ENCODE peak calls at places on chromosome 9, in seven cellular contexts. T is adrenal gland; U is fibroblast of lung; O is CD8-positive, alpha-beta memory T cell; C is transverse colon; F is AG09309; S is AG10803. P is an unnamed sample.

GRCh38 chr9:122371851-122372250 is 1.0 kb downstream of the PTGS1 start:
- DNase-seq in T (no peak), U (no peak), O (no peak), C (no peak), F (no peak), S (no peak), P (no peak)

GRCh38 chr9:113154471-113154870 is 3.7 kb downstream of the SLC31A2 start:
- DNase-seq in T (peak), U (peak), O (no peak), C (no peak), F (peak), S (peak), P (peak)

GRCh38 chr9:8364021-8364782 is 564.6 kb upstream of the DMAC1 start:
- DNase-seq in T (no peak), U (no peak), O (no peak), C (no peak), F (no peak), S (no peak), P (no peak)

GRCh38 chr9:7760014-7760415 is 39.6 kb downstream of the DMAC1 start:
- DNase-seq in T (no peak), U (peak), O (no peak), C (no peak), F (no peak), S (peak), P (peak)

GRCh38 chr9:108017671-108018070 is 528.1 kb upstream of the KLF4 start:
- DNase-seq in T (no peak), U (no peak), O (no peak), C (no peak), F (no peak), S (no peak), P (no peak)

GRCh38 chr9:16542290-16542689 is 328.2 kb downstream of the BNC2 start:
- DNase-seq in T (no peak), U (no peak), O (no peak), C (no peak), F (no peak), S (no peak), P (no peak)

GRCh38 chr9:111349766-111350165 is 19.7 kb upstream of the OR2K2 start:
- DNase-seq in T (no peak), U (no peak), O (no peak), C (no peak), F (no peak), S (no peak), P (no peak)

GRCh38 chr9:86449246-86449645 is 95.0 kb upstream of the TUT7 start:
- DNase-seq in T (no peak), U (no peak), O (no peak), C (no peak), F (no peak), S (no peak), P (no peak)

GRCh38 chr9:75979362-75979761 is 88.9 kb downstream of the PCSK5 start:
- DNase-seq in T (no peak), U (no peak), O (no peak), C (no peak), F (no peak), S (peak), P (peak)

GRCh38 chr9:119961774-119962408 is 592.7 kb upstream of the BRINP1 start:
- DNase-seq in T (peak), U (peak), O (no peak), C (peak), F (no peak), S (no peak), P (peak)

GRCh38 chr9:101398335-101398929 is at the start of the genes MRPL50 and ZNF189:
- DNase-seq in T (peak), U (peak), O (peak), C (peak), F (peak), S (peak), P (peak)

GRCh38 chr9:97567894-97568202 is 65.3 kb downstream of the TSTD2 start:
- DNase-seq in T (no peak), U (no peak), O (no peak), C (no peak), F (no peak), S (no peak), P (no peak)

GRCh38 chr9:7266911-7267555 is 509.3 kb downstream of the KDM4C start:
- DNase-seq in T (peak), U (no peak), O (no peak), C (peak), F (no peak), S (no peak), P (no peak)

GRCh38 chr9:113955076-113955752 is 79.1 kb downstream of the ZNF618 start:
- DNase-seq in T (peak), U (peak), O (no peak), C (no peak), F (peak), S (peak), P (peak)

GRCh38 chr9:71115448-71115975 is 5.9 kb downstream of the TRPM3 start:
- DNase-seq in T (no peak), U (no peak), O (no peak), C (no peak), F (no peak), S (no peak), P (no peak)

GRCh38 chr9:32942755-32943460 is 58.5 kb downstream of the APTX start:
- DNase-seq in T (no peak), U (no peak), O (no peak), C (no peak), F (no peak), S (no peak), P (no peak)

GRCh38 chr9:126154869-126155268 is 171.8 kb upstream of the MVB12B start:
- DNase-seq in T (no peak), U (no peak), O (no peak), C (no peak), F (no peak), S (no peak), P (no peak)

GRCh38 chr9:25177858-25178257 is 500.4 kb downstream of the TUSC1 start:
- DNase-seq in T (no peak), U (no peak), O (no peak), C (no peak), F (no peak), S (no peak), P (no peak)

GRCh38 chr9:98256632-98257218 is 1.3 kb upstream of the TBC1D2 start:
- DNase-seq in T (peak), U (no peak), O (no peak), C (no peak), F (no peak), S (no peak), P (no peak)

GRCh38 chr9:7145361-7146069 is 387.7 kb downstream of the KDM4C start:
- DNase-seq in T (no peak), U (no peak), O (no peak), C (no peak), F (no peak), S (no peak), P (no peak)

GRCh38 chr9:120464857-120465421 is 115.0 kb downstream of the CDK5RAP2 start:
- DNase-seq in T (no peak), U (no peak), O (no peak), C (no peak), F (no peak), S (no peak), P (no peak)

GRCh38 chr9:96555567-96556386 is 63.9 kb downstream of the CDC14B start:
- DNase-seq in T (no peak), U (peak), O (no peak), C (no peak), F (no peak), S (peak), P (peak)

GRCh38 chr9:104810421-104811339 is 46.8 kb downstream of the NIPSNAP3B start:
- DNase-seq in T (peak), U (peak), O (no peak), C (peak), F (no peak), S (peak), P (no peak)

GRCh38 chr9:110919609-110920008 is 118.7 kb downstream of the LPAR1 start:
- DNase-seq in T (no peak), U (peak), O (no peak), C (no peak), F (peak), S (peak), P (peak)

GRCh38 chr9:88007291-88007650 is 32.9 kb upstream of the CDK20 start:
- DNase-seq in T (no peak), U (no peak), O (no peak), C (no peak), F (no peak), S (peak), P (no peak)

GRCh38 chr9:128001411-128002298 is 20.9 kb upstream of the EEIG1 start:
- DNase-seq in T (peak), U (peak), O (no peak), C (no peak), F (peak), S (peak), P (peak)

GRCh38 chr9:121654497-121655140 is 3.2 kb downstream of the DAB2IP start:
- DNase-seq in T (no peak), U (no peak), O (no peak), C (no peak), F (no peak), S (no peak), P (no peak)

GRCh38 chr9:29928072-29928471 is 2354.8 kb upstream of the C9orf72 start:
- DNase-seq in T (no peak), U (no peak), O (no peak), C (no peak), F (no peak), S (no peak), P (no peak)

GRCh38 chr9:98575379-98576346 is 133.1 kb downstream of the GABBR2 start:
- DNase-seq in T (no peak), U (peak), O (no peak), C (no peak), F (peak), S (peak), P (peak)

GRCh38 chr9:106933470-106933869 is 70.5 kb downstream of the ZNF462 start:
- DNase-seq in T (no peak), U (peak), O (no peak), C (no peak), F (no peak), S (no peak), P (peak)

GRCh38 chr9:74133921-74134320 is 363.2 kb upstream of the RORB start:
- DNase-seq in T (no peak), U (no peak), O (no peak), C (no peak), F (no peak), S (no peak), P (no peak)

GRCh38 chr9:74821636-74822035 is 66.1 kb downstream of the TRPM6 start:
- DNase-seq in T (no peak), U (no peak), O (no peak), C (no peak), F (no peak), S (no peak), P (no peak)

GRCh38 chr9:78118742-78119473 is 87.3 kb upstream of the GNAQ start:
- DNase-seq in T (no peak), U (peak), O (no peak), C (no peak), F (peak), S (peak), P (peak)
- H3K4me3 ChIP-seq in T (no peak), U (no peak), O (peak), C (no peak), F (no peak), S (no peak), P (no peak)

GRCh38 chr9:125074976-125075375 is 68.4 kb downstream of the SCAI start:
- DNase-seq in T (no peak), U (peak), O (no peak), C (no peak), F (no peak), S (peak), P (peak)
- H3K4me3 ChIP-seq in T (no peak), U (no peak), O (no peak), C (no peak), F (no peak), S (no peak), P (no peak)

DNA sequence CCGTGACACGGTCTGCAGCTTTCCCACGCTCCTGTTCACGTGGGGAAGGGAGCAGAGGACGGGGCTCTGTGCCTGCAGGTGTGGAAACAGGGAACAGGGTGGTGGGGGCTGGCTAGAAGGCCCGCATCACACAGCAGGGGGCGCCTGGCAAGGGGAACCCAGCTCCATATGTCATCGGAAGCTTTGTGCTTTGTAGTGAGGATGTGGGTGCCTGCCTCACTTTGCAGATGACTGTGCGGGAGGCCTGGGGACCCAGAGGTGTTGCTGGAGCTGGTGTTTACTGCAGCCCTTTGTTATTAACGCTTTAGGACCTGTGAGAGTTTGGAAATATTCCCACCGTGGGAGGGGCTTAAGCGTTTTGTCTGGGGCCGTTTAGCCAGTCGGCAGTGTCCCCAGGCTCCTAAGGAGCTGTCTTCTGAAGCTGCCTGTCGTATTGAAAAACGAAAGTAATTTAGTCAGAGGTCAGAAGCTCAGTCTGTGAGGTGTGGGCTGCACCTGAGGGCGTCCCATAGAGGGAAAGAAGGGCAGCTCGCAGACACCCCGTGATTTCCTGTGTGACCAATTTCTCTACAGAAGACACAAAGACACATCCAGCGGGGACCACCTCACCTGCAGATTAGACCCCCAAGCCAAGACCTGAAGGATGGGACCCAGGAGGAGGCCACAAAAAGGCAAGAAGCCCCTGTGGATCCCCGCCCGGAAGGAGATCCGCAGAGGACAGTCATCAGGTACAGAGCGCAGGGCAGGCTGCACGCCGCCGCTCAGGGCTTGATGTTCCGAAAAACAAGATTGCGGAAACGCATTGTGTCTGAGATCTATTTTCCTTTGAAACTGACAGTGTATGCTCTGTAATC is 9.1 kb downstream of the MAN1B1 start:
- DNase-seq in T (no peak), U (no peak), O (peak), C (peak), F (no peak), S (no peak), P (no peak)
- H3K4me3 ChIP-seq in T (no peak), U (no peak), O (peak), C (no peak), F (no peak), S (no peak), P (no peak)

DNA sequence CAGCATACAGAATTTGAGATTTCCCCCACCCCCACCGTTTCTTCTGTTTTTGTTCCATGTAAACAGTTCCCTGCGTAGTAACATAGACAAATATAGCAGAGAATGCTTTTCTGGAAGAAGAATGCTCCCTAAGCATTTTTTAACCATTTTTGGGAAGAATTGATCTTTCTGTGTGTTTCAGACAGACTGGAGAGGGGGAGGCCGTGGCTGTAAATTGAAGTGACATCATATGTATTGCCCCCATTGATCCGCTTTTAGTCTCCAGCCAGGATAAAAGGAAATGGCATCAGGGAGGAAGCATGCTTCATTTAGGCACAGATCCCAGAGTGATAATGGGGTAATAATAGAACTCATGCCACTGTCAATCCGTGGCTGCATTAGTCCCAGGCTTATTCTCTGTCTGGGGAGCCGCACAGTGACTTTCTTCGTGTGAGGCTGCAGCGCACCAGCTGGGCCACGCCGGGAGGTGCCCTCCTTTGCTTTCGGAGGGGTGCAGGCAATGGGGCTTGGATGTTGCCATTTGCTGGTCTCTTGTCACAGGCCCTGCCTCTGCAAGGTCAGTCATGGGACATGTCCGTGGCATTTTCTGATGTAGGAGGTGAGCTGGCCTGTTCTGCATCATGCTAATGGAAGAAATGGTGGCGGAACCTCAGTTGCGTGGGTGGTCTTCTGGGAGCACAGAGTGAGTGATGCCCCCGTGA is 261.5 kb downstream of the FANCC start:
- DNase-seq in T (no peak), U (peak), O (no peak), C (no peak), F (no peak), S (peak), P (peak)
- H3K4me3 ChIP-seq in T (peak), U (peak), O (no peak), C (peak), F (peak), S (peak), P (no peak)

DNA sequence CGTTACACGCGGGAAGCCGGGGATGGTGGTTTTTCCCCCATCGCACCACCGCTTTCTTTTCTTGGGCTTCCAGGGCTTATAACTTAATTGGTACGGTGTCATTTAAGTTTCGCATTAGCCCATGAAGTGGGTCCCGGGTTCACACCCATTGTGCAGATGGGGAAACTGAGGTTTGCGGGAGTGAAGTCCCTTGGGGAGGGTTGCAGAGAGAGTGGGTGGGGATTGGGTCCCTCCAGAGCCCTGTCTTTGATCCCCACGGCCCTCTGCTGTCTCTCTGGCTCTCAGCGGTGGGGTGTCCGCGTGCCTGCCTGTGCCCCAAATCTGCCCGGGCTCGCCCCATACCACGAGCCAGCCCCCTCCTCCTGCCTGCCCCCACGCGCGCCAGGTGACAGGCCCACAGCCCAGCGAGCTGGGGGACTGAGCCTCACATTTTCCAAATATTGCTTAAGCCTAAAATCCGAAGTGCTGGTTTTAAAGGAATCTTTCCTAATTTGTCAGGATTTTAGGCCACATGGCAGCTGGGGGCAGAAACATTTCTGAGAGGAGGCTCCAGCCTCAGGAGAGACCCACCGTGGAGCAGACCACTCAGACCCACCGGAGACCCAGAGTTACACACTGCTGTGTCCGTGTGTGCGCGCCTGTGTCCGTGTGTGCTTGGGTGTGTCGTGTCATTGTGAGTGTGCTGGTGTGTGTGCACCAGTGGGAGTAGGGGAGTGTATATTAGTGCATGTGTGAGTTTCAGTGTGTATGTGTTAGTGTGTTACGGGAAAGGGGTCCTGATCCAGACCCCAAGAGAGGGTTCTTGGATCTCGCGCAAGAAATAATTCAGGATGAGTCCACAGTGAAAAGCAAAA is 159.5 kb upstream of the IER5L start:
- DNase-seq in T (no peak), U (no peak), O (no peak), C (no peak), F (no peak), S (no peak), P (no peak)
- H3K4me3 ChIP-seq in T (peak), U (no peak), O (no peak), C (peak), F (peak), S (peak), P (peak)

DNA sequence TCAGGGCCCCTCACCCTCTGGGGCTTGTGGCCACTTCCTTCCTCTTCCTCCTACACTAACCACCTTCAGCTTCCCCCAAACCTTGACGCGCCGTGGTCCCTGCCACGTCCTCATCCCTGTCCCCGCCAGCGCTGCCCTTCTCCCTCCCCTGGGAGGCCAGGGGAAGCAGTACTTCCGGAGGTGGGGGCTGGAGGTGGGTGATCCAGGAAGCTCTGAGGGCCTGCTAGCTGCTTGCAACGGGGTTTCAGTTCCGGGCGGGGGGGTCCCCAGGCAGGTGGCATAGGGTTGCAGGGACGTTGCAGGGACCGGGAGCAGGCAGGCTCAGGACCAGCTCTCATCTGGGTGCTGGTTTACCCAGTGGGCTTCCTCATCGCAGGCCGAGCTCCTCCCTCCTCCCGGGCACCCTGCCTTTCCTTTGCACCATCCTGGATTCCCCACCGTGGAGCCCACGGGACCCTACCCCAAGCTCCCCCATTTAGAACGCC is 70.0 kb downstream of the RXRA start:
- DNase-seq in T (no peak), U (no peak), O (peak), C (peak), F (no peak), S (no peak), P (no peak)
- H3K4me3 ChIP-seq in T (no peak), U (no peak), O (peak), C (no peak), F (no peak), S (no peak), P (no peak)

GRCh38 chr9:92140074-92140753 is 25.0 kb upstream of the SPTLC1 start:
- DNase-seq in T (peak), U (peak), O (peak), C (peak), F (no peak), S (peak), P (peak)
- H3K4me3 ChIP-seq in T (peak), U (no peak), O (no peak), C (no peak), F (no peak), S (no peak), P (peak)

DNA sequence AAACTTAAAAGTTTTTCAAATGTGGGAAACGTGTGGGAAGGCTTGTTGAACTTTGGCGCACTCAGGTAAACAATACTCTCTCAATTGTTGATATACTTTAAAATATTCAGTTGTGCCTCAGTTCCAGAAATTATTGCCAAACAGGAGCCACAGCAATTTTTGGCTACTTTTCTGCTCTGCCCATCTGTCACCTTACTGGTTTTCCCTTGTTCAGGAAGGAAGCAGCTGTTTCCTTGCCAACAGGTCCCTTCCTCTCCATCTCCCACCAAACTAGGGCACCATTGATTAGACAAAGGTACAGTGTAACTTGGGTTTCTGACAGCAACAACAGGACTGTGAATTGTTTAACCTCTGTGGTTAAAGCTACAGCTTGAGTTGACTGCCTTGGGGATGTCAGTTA is 76.8 kb downstream of the PIP5K1B start:
- DNase-seq in T (no peak), U (no peak), O (no peak), C (no peak), F (no peak), S (no peak), P (no peak)
- H3K4me3 ChIP-seq in T (peak), U (no peak), O (no peak), C (no peak), F (no peak), S (no peak), P (no peak)

GRCh38 chr9:37806271-37806670 is 5.7 kb downstream of the DCAF10 start:
- DNase-seq in T (no peak), U (no peak), O (no peak), C (no peak), F (no peak), S (no peak), P (no peak)

GRCh38 chr9:37812773-37813379 is 12.3 kb downstream of the DCAF10 start:
- DNase-seq in T (no peak), U (no peak), O (no peak), C (no peak), F (no peak), S (no peak), P (no peak)

GRCh38 chr9:37811906-37812476 is 11.4 kb downstream of the DCAF10 start:
- DNase-seq in T (no peak), U (no peak), O (no peak), C (no peak), F (no peak), S (no peak), P (no peak)
- H3K4me3 ChIP-seq in T (no peak), U (no peak), O (no peak), C (no peak), F (no peak), S (no peak), P (no peak)

P was measured in cardiac fibroblast.